ENCODE peak calls at places on chromosome 20, in eight cellular contexts. L is breast epithelium; T is endothelial cell of umbilical vein; G is uterus; J is CD4-positive, alpha-beta T cell; H is HCT116; D is Peyer's patch; F is A673. Y is an unnamed sample.

GRCh38 chr20:45343867-45344721 is 4.1 kb downstream of the SDC4 start:
- DNase-seq in F (peak), J (no peak), G (peak), H (peak), D (peak), L (peak), T (peak), Y (peak)

GRCh38 chr20:33415948-33416347 is 14.6 kb upstream of the CDK5RAP1 start:
- DNase-seq in T (no peak), G (no peak), D (no peak), H (no peak), F (peak), L (no peak), J (no peak), Y (no peak)

GRCh38 chr20:43530321-43531090 is 23.0 kb downstream of the L3MBTL1 start:
- DNase-seq in L (no peak), J (no peak), H (no peak), F (no peak), G (no peak), T (no peak), D (peak), Y (no peak)

GRCh38 chr20:57612916-57613315 is 7.3 kb downstream of the ZBP1 start:
- DNase-seq in D (peak), T (no peak), L (no peak), H (no peak), J (no peak), G (no peak), F (no peak), Y (no peak)

GRCh38 chr20:41411458-41411857 is 44.8 kb upstream of the EMILIN3 start:
- DNase-seq in F (peak), H (no peak), D (no peak), L (no peak), J (no peak), T (peak), G (no peak), Y (peak)

GRCh38 chr20:16710781-16711180 is 19.0 kb upstream of the SNRPB2 start:
- DNase-seq in F (no peak), G (no peak), L (no peak), H (no peak), T (no peak), D (no peak), J (no peak), Y (no peak)

GRCh38 chr20:44848254-44849015 is 37.1 kb upstream of the YWHAB start:
- DNase-seq in L (no peak), H (no peak), F (no peak), T (no peak), D (no peak), J (no peak), G (no peak), Y (peak)

GRCh38 chr20:3812259-3812681 is 8.1 kb upstream of the AP5S1 start:
- DNase-seq in H (no peak), G (no peak), L (no peak), D (no peak), T (no peak), J (no peak), F (no peak), Y (no peak)

GRCh38 chr20:61500791-61501321 is 248.8 kb downstream of the CDH4 start:
- DNase-seq in G (no peak), H (no peak), J (no peak), F (no peak), D (no peak), L (no peak), T (no peak), Y (no peak)

GRCh38 chr20:45181639-45182038 is 6.9 kb downstream of the PI3 start:
- DNase-seq in F (peak), G (no peak), D (no peak), L (no peak), T (no peak), H (no peak), J (no peak), Y (no peak)

GRCh38 chr20:61918548-61918947 is 147.1 kb downstream of the TAF4 start:
- DNase-seq in G (no peak), J (no peak), H (no peak), D (no peak), T (no peak), L (no peak), F (no peak), Y (no peak)

GRCh38 chr20:3788685-3789155 is 2.2 kb upstream of the CENPB start:
- DNase-seq in L (no peak), H (no peak), G (no peak), F (no peak), T (no peak), D (no peak), J (no peak), Y (no peak)

GRCh38 chr20:58592076-58592695 is 58.9 kb upstream of the STX16 start:
- DNase-seq in F (no peak), H (no peak), L (no peak), G (no peak), J (no peak), T (no peak), D (no peak), Y (no peak)

GRCh38 chr20:43849496-43850197 is 65.0 kb upstream of the TOX2 start:
- DNase-seq in F (no peak), J (no peak), T (peak), L (no peak), G (no peak), H (no peak), D (no peak), Y (peak)

GRCh38 chr20:16083639-16084280 is 489.5 kb downstream of the KIF16B start:
- DNase-seq in D (no peak), H (no peak), T (no peak), L (no peak), G (no peak), J (no peak), F (no peak), Y (no peak)

GRCh38 chr20:5119435-5120188 is at the start of gene PCNA:
- DNase-seq in D (peak), J (peak), G (peak), T (peak), H (peak), F (peak), L (peak), Y (peak)
- TF ChIP-seq CTCF in D (no peak), J (no peak), G (no peak), T (no peak), H (no peak), F (no peak), L (no peak), Y (no peak)

DNA sequence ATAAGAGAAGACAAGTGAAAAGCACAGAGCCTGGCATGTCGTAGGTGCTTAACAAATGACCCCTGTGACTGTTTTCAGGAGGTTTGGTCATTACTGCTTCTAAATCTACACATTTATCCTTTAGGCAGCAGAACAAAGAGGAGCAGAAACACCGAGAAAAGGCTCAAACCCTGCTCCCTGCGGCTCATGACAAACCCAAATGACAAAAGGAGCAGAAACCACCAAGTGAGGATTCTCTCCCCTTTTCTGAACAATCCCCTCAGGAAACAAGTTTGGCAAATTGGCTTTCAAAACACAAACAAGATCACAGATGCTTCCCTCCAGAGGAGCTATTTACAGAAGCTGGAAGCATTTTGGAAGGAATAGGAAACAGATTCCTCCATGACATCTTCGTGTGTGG is 15.8 kb upstream of the SIRPG start:
- DNase-seq in F (no peak), J (no peak), G (no peak), D (no peak), L (no peak), H (no peak), T (no peak), Y (no peak)
- H3K27ac ChIP-seq in F (no peak), J (peak), G (no peak), D (peak), L (no peak), H (no peak), T (no peak), Y (no peak)

DNA sequence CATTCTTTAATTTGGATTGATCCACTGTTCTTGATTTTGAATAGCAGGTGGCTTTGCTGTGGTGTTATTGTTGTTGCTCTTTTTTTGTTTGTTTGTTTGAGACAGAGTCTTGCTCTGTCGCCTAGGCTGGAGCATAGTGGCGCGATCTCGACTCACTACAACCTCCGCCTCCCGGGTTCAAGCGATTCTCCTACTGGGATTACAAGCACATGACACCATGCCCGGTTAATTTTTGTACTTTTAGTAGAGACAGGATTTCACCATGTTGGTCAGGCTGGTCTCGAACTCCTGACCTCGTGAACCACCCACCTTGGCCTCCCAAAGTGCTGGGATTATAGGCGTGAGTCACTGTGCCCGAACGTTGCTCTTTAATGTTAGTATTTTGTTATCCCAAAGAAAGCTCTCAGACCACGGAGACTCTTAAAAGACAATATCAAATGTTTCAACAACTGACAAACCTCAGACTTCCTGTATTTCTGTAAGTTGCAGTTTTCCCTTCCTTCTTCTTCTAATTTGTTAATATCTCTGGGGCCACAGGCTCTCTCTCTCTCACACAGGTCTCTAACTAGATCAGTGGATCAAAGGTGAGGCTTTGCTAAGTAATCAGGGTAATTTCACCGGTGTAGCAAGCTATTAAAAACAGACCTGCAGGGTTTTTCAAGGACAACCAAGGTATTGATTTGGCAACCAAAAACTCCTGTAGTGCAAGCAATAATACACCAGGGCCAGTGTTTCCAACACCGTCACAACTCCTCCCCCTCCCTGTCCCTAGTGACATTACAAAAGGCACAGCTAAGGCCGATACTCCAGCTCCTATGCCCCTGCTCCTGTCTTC is 48.8 kb upstream of the ZNF217 start:
- DNase-seq in G (no peak), L (peak), T (no peak), F (no peak), D (no peak), H (peak), J (peak), Y (peak)
- TF ChIP-seq CTCF in G (no peak), L (no peak), T (no peak), F (no peak), D (no peak), H (no peak), J (no peak), Y (no peak)

GRCh38 chr20:10648651-10649050 is 25.1 kb downstream of the JAG1 start:
- DNase-seq in T (no peak), L (no peak), D (no peak), F (no peak), H (no peak), J (no peak), G (no peak), Y (no peak)

GRCh38 chr20:10647471-10647870 is 26.3 kb downstream of the JAG1 start:
- DNase-seq in L (no peak), J (no peak), F (peak), H (no peak), G (no peak), T (no peak), D (no peak), Y (no peak)

GRCh38 chr20:10649817-10650200 is 24.0 kb downstream of the JAG1 start:
- DNase-seq in J (no peak), F (no peak), G (no peak), H (no peak), D (no peak), T (no peak), L (no peak), Y (no peak)

GRCh38 chr20:10647909-10648308 is 25.9 kb downstream of the JAG1 start:
- DNase-seq in T (no peak), L (no peak), D (no peak), H (no peak), G (no peak), J (no peak), F (no peak), Y (no peak)

DNA sequence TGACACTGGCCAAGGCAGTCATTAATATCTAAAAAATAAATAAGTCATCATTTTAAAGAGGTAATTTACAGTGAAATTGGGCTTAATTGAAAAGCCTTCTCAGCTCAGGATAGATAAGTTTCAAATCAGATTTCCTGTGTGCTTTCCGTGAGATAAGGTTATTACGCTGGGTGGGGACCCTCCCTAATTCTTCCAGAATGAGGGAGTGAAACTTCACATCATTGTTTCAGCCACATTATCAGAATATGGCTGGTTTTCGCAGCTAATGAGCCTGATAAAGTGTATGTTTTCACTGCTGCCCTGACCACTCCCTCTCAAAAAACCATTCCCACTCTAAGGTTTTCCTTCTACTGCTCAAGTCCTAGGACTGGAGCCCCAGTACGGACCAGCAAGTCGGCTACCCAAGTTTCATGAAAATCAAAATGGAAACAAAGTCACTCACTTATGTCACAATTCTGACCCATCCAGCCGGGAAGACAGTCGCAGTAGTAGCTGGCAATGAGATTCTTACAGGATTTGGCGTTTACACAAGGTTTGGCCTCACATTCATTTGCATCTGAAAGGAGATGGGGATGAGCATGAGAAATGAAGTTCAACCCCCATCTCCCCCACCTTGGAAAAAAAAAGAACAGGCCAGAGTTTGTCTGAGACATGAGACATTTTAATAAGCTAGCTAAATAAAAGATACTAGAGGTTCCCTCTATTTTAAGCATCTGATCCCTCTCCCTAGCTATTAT is 24.6 kb downstream of the JAG1 start:
- DNase-seq in H (no peak), G (no peak), T (no peak), L (no peak), D (no peak), J (no peak), F (no peak), Y (no peak)
- H3K27ac ChIP-seq in H (no peak), G (peak), T (no peak), L (no peak), D (no peak), J (no peak), F (peak), Y (no peak)

DNA sequence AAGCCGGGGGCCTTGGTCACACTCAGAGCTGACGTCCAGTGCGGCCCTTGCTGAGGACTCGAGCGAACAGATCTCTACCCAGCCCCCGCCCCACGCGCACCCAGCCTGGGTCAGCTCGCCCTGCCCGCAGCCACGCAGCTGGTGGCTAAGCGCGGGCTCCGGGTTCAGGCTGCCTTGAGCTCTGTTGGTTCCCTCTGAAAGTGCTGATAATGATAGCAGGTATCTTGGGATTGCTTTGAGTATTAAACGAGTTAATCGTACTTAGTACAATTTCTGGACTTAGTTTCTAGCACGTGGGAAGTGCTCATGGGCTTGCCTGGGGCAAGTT is 88.1 kb upstream of the TGM3 start:
- DNase-seq in L (no peak), F (no peak), J (no peak), T (no peak), D (no peak), G (no peak), H (no peak), Y (no peak)
- TF ChIP-seq CTCF in L (no peak), F (no peak), J (peak), T (no peak), D (no peak), G (no peak), H (no peak), Y (peak)

GRCh38 chr20:51403465-51404220 is 138.9 kb downstream of the NFATC2 start:
- DNase-seq in H (no peak), F (no peak), T (no peak), L (no peak), D (no peak), G (no peak), J (no peak), Y (no peak)
- H3K27ac ChIP-seq in H (no peak), F (no peak), T (no peak), L (no peak), D (peak), G (no peak), J (peak), Y (no peak)

GRCh38 chr20:7031222-7031621 is 263.7 kb downstream of the BMP2 start:
- DNase-seq in T (no peak), J (no peak), L (no peak), D (no peak), H (no peak), F (peak), G (no peak), Y (no peak)
- TF ChIP-seq CTCF in T (no peak), J (no peak), L (no peak), D (no peak), H (no peak), F (peak), G (no peak), Y (no peak)

GRCh38 chr20:38158701-38159325 is 6.3 kb downstream of the TGM2 start:
- DNase-seq in J (no peak), L (no peak), T (peak), H (no peak), F (no peak), G (no peak), D (peak), Y (no peak)
- H3K27ac ChIP-seq in J (no peak), L (peak), T (peak), H (no peak), F (no peak), G (peak), D (peak), Y (peak)

GRCh38 chr20:36712775-36713174 is 33.1 kb downstream of the NDRG3 start:
- DNase-seq in T (no peak), H (no peak), L (no peak), F (no peak), G (no peak), D (no peak), J (no peak), Y (no peak)

GRCh38 chr20:36720510-36720909 is 25.4 kb downstream of the NDRG3 start:
- DNase-seq in H (no peak), L (no peak), J (no peak), F (no peak), G (no peak), T (no peak), D (no peak), Y (no peak)

GRCh38 chr20:36717657-36718056 is 28.2 kb downstream of the NDRG3 start:
- DNase-seq in F (peak), L (no peak), H (no peak), G (no peak), T (peak), D (no peak), J (no peak), Y (no peak)
- TF ChIP-seq CTCF in F (peak), L (no peak), H (peak), G (no peak), T (no peak), D (no peak), J (peak), Y (no peak)

Y was measured in RWPE1.